ENCODE peak calls at places on chromosomes 13 and 19, in eight cellular contexts. G, O, C, J, L, P, R and Z are unnamed samples. For H3K4me1, the result is how much of the 10 kb centered on the place peaks cover.

GRCh38 chr19:38706792-38707511 is 37.3 kb downstream of the CAPN12 start:
- DNase-seq in G (no peak), L (no peak), J (no peak), C (no peak), R (no peak), P (no peak), O (no peak), Z (no peak)

GRCh38 chr19:22605275-22606211 is 28.6 kb upstream of the ZNF492 start:
- DNase-seq in O (no peak), C (no peak), R (no peak), L (no peak), G (no peak), J (no peak), P (no peak), Z (peak)

GRCh38 chr13:62119739-62120700 is 704.4 kb upstream of the PCDH20 start:
- DNase-seq in P (no peak), C (no peak), J (peak), L (no peak), R (no peak), G (no peak), O (peak), Z (no peak)

GRCh38 chr13:109577191-109577700 is 209.1 kb downstream of the IRS2 start:
- DNase-seq in J (no peak), L (no peak), O (no peak), R (no peak), P (no peak), G (no peak), C (no peak), Z (no peak)

GRCh38 chr13:27857271-27857670 is 62.5 kb upstream of the PDX1 start:
- DNase-seq in G (no peak), O (no peak), L (no peak), R (no peak), P (no peak), C (no peak), J (no peak), Z (peak)

GRCh38 chr13:67803118-67803517 is 573.0 kb upstream of the PCDH9 start:
- DNase-seq in R (no peak), J (no peak), L (no peak), C (no peak), G (no peak), P (no peak), O (no peak), Z (no peak)

GRCh38 chr13:113155982-113156655 is 2.3 kb upstream of the PROZ start:
- DNase-seq in P (no peak), G (no peak), R (no peak), L (no peak), J (no peak), C (peak), O (no peak), Z (no peak)

GRCh38 chr19:55554749-55555152 is 9.4 kb upstream of the SBK3 start:
- DNase-seq in P (no peak), R (no peak), O (no peak), G (peak), J (no peak), C (no peak), L (no peak), Z (no peak)

GRCh38 chr19:46840157-46840942 is 10.3 kb downstream of the AP2S1 start:
- DNase-seq in R (peak), J (no peak), C (peak), G (peak), O (peak), P (no peak), L (no peak), Z (no peak)

GRCh38 chr13:100381595-100382224 is 206.9 kb downstream of the GGACT start:
- DNase-seq in C (peak), G (no peak), R (no peak), L (no peak), J (no peak), P (no peak), O (no peak), Z (no peak)

GRCh38 chr19:54042989-54043388 is 20.7 kb downstream of the VSTM1 start:
- DNase-seq in O (no peak), P (no peak), C (no peak), G (no peak), J (no peak), L (no peak), R (no peak), Z (no peak)

GRCh38 chr13:109859898-109860297 is 73.5 kb upstream of the IRS2 start:
- DNase-seq in G (no peak), C (no peak), O (no peak), J (no peak), P (no peak), R (no peak), L (no peak), Z (peak)

GRCh38 chr19:5407356-5407755 is 47.9 kb upstream of the ZNRF4 start:
- DNase-seq in R (peak), J (peak), C (no peak), L (no peak), O (peak), P (no peak), G (no peak), Z (no peak)

GRCh38 chr13:89066868-89067466 is 1395.8 kb downstream of the SLITRK5 start:
- DNase-seq in G (no peak), P (no peak), C (no peak), R (peak), L (no peak), O (peak), J (peak), Z (no peak)

GRCh38 chr19:58460039-58460438 is 6.8 kb upstream of the ZNF324 start:
- DNase-seq in J (no peak), L (no peak), G (no peak), C (no peak), P (no peak), R (no peak), O (no peak), Z (no peak)

GRCh38 chr13:97224544-97225324 is 2.6 kb downstream of the MBNL2 start:
- DNase-seq in J (no peak), P (peak), G (peak), C (no peak), R (no peak), L (peak), O (peak), Z (no peak)

GRCh38 chr19:45597425-45598111 is 4.4 kb downstream of the GPR4 start:
- DNase-seq in R (no peak), O (no peak), J (no peak), P (no peak), L (no peak), C (peak), G (no peak), Z (no peak)

GRCh38 chr13:45276887-45277286 is 64.1 kb downstream of the TPT1 start:
- DNase-seq in P (no peak), J (no peak), C (no peak), L (no peak), O (no peak), R (no peak), G (no peak), Z (no peak)

GRCh38 chr19:46890423-46891170 is 29.8 kb downstream of the ARHGAP35 start:
- DNase-seq in P (no peak), L (peak), G (no peak), C (no peak), R (no peak), J (no peak), O (peak), Z (no peak)

GRCh38 chr13:50916701-50917184 is 7.2 kb downstream of the RNASEH2B start:
- DNase-seq in J (no peak), L (peak), R (no peak), G (no peak), O (no peak), C (no peak), P (no peak), Z (no peak)

GRCh38 chr19:6739884-6740588 is 556 bp downstream of the TRIP10 start:
- DNase-seq in G (peak), O (no peak), L (peak), P (no peak), J (no peak), C (peak), R (no peak), Z (no peak)

GRCh38 chr13:49308104-49308875 is 60.6 kb downstream of the CDADC1 start:
- DNase-seq in G (peak), P (peak), C (no peak), O (peak), R (peak), J (no peak), L (peak), Z (no peak)

GRCh38 chr13:33169273-33169980 is 116.1 kb downstream of the STARD13 start:
- DNase-seq in R (no peak), C (no peak), J (no peak), L (no peak), O (peak), G (no peak), P (no peak), Z (no peak)

GRCh38 chr19:34961775-34962174 is 2.3 kb downstream of the ZNF792 start:
- DNase-seq in J (no peak), O (no peak), R (no peak), P (no peak), C (no peak), L (no peak), G (no peak), Z (no peak)

GRCh38 chr13:109088528-109088927 is 459.1 kb downstream of the MYO16 start:
- DNase-seq in C (peak), O (no peak), G (no peak), L (no peak), P (no peak), R (no peak), J (no peak), Z (no peak)

GRCh38 chr19:17441241-17442135 is 7.0 kb downstream of the TMEM221 start:
- DNase-seq in G (no peak), P (no peak), R (peak), J (no peak), L (no peak), C (peak), O (no peak), Z (no peak)

GRCh38 chr19:18473706-18474087 is 35.8 kb upstream of the ISYNA1 start:
- DNase-seq in J (no peak), G (no peak), L (no peak), O (no peak), R (no peak), C (no peak), P (no peak), Z (no peak)
- H3K4me1 ChIP-seq in J (under half), G (half or more), L (under half), O (under half), R (under half), C (under half), P (under half), Z (half or more)

GRCh38 chr13:98489446-98490194 is 87.3 kb downstream of the STK24 start:
- DNase-seq in G (no peak), O (no peak), P (no peak), L (no peak), R (no peak), C (no peak), J (no peak), Z (no peak)

GRCh38 chr13:98488736-98489135 is 88.2 kb downstream of the STK24 start:
- DNase-seq in G (no peak), R (no peak), P (no peak), O (no peak), J (no peak), C (no peak), L (no peak), Z (no peak)

GRCh38 chr13:98490866-98491265 is 86.0 kb downstream of the STK24 start:
- DNase-seq in R (no peak), O (no peak), C (no peak), L (no peak), G (no peak), J (no peak), P (no peak), Z (no peak)

GRCh38 chr13:98492335-98493034 is 84.4 kb downstream of the STK24 start:
- DNase-seq in O (peak), L (no peak), P (no peak), J (no peak), C (no peak), R (no peak), G (no peak), Z (no peak)

DNA sequence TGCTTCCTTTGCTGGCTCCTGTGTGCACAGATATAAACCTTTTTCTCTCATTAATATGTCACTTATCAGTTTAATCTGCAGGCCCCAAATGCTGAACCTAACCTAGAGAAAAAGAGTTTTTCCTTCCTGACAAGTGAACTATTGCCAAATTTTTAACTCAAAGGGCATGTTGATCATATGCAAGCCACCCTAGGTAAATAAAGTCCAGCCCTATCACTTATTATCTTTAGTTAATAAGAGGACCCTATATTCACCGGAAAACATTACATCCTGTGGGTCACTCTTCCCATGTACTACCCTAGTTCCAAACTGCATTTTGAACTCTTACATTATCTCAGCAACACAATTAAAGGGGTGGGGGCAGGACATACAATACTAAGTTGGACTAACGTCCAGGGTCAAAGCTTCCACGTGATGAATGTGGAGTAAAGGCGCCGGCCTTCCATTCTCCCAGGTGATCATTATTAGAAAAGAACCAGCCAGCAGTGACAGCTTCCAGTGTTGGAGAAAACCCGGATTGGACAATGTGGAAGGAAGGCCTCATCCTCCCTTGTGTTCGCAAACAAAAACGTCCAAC is 86.6 kb downstream of the STK24 start:
- DNase-seq in O (no peak), J (no peak), G (no peak), C (no peak), P (no peak), L (no peak), R (no peak), Z (no peak)
- TF ChIP-seq POLR2A in O (no peak), J (no peak), G (no peak), C (no peak), P (no peak), L (no peak), R (no peak), Z (no peak)

GRCh38 chr19:33392341-33393285 is 19.1 kb downstream of the CEBPG start:
- DNase-seq in C (no peak), G (peak), J (no peak), R (peak), L (peak), P (no peak), O (no peak), Z (no peak)
- H3K4me1 ChIP-seq in C (under half), G (half or more), J (under half), R (under half), L (under half), P (half or more), O (under half), Z (half or more)

GRCh38 chr19:4012092-4012974 is 4.8 kb downstream of the PIAS4 start:
- DNase-seq in C (no peak), R (no peak), J (no peak), G (peak), L (no peak), O (no peak), P (peak), Z (no peak)

GRCh38 chr19:4010808-4011110 is 3.2 kb downstream of the PIAS4 start:
- DNase-seq in L (no peak), O (no peak), G (no peak), P (no peak), C (no peak), R (no peak), J (no peak), Z (no peak)

GRCh38 chr19:4009990-4010807 is 2.7 kb downstream of the PIAS4 start:
- DNase-seq in J (no peak), L (no peak), C (no peak), O (peak), P (no peak), G (no peak), R (peak), Z (no peak)

GRCh38 chr19:4007836-4008539 is 452 bp downstream of the PIAS4 start:
- DNase-seq in J (no peak), O (no peak), G (no peak), P (peak), C (peak), R (peak), L (no peak), Z (no peak)

GRCh38 chr19:4007021-4007835 is at the start of gene PIAS4:
- DNase-seq in J (peak), C (peak), L (peak), O (peak), G (peak), R (peak), P (peak), Z (peak)
- TF ChIP-seq POLR2A in J (peak), C (no peak), L (peak), O (peak), G (no peak), R (no peak), P (no peak), Z (no peak)

DNA sequence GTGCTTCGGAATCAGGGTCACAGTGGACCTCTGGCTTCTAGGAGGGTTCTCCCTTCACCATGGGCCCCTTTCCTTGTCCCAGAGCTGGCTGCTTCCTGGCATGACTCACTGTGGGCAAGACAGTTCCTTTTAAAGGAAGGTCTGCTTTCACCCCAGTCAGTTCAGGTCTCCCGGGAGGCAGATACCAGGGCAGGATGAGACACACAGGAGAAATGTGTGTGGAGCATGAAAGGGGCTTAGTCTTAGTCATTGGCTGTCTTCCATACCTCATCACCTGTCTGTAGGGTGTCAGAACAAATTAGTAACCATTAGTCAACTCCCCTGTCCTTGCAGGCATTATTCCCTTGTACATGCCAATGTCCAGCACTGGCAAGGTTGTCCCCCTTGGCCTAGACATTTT is 76.9 kb upstream of the MEDAG start:
- DNase-seq in G (no peak), J (peak), C (no peak), L (no peak), O (peak), R (no peak), P (no peak), Z (no peak)
- H3K4me1 ChIP-seq in G (under half), J (half or more), C (under half), L (under half), O (under half), R (under half), P (under half), Z (under half)

DNA sequence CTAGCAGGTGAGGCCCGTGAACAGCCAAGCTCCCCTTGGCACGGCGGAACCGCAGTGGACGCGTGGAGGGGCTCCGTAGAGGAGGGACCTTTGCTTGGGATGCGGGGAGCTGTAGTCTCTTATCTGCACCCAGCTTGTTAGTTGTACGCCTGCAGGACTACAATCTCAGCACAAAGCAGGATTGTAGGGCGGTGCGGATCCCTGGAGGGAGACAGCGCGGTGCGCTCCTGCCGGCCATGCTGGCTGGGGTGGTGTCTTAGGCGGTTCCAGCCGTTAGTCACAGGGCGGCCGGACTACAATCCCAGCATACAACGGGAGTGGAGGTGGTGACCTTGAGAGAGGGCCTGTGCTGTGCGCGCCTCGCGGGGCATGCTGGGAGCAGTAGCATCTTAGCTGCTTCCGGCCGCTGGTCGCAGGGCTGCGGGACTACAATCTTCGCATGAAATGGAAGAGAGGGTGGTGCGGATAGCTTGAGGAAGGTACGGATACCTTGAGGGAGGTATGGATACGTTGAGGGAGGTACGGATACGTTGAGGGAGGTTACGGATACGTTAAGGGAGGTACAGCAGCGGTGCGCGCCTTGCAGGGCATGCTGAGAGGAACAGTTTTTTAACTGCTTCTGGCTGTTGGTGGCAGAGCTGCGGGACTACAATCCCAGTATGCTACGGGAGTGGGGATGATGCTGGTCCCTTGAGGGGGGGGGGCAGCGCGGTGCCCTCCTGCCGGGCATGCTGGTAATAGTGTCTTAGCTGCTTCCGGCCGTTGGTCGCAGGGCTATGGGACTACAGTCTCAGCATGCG is 1419.1 kb downstream of the UQCRFS1 start:
- DNase-seq in P (peak), L (peak), O (peak), R (peak), C (peak), G (peak), J (peak), Z (peak)
- TF ChIP-seq POLR2A in P (peak), L (peak), O (no peak), R (no peak), C (no peak), G (peak), J (peak), Z (peak)

DNA sequence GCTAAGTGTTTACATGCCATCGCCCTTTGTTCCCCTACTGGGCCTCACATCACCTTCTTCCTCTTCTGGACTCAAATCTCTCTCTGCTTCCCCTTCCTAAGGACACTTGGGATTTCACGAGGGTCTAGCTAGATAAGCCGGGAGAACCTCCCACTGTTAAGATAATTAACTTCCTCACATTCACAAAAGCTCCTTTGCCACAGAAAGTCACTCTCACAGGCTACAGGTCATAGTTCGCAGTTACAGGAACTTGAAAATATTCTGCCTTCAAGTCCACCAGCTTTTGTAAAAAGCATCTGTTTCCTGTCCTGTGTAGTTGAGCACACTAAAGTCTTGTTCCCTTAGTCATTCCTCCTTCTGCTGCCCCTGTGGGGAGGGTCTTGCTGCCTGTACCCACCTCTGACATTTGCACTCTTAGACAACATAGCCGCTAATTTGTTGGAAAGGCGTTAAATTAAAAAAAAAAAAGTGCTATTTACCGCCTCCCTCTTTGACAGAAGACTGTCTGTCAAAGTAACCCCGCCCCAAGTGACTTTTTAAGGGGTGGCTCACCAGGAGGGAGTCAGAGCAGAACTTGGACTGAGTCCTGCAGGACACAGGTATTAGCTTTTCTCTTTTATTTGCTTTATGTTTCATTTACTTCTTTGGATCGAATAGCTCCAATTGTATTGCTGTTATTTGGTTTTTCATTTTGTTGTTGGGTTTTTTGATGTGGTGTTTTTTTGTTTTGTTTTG is 26.8 kb upstream of the CEACAM21 start:
- DNase-seq in O (no peak), G (peak), J (no peak), C (no peak), P (no peak), L (peak), R (no peak), Z (no peak)
- H3K4me1 ChIP-seq in O (under half), G (under half), J (under half), C (under half), P (under half), L (under half), R (under half), Z (under half)

GRCh38 chr19:51108066-51108804 is at the start of gene CTU1:
- DNase-seq in R (peak), C (peak), O (peak), P (peak), G (peak), J (peak), L (peak), Z (peak)
- TF ChIP-seq POLR2A in R (peak), C (no peak), O (peak), P (peak), G (no peak), J (peak), L (peak), Z (no peak)